ENCODE peak calls at places on chromosome 5, in five cellular contexts. One of them, this sample, is unnamed.
A peak's percentile ranks its signal among the peaks of the same experiment; 100 is the strongest.

GRCh38 chr5:134073404-134073803 is 41.1 kb upstream of the TCF7 start:
- DNase-seq in mesenchymal stem cell: no peak
- DNase-seq in H1: no peak
- DNase-seq in H9: no peak
- DNase-seq in trophoblast cell: no peak
- DNase-seq in this sample: no peak

GRCh38 chr5:10199700-10200099 is 50.0 kb downstream of the ATPSCKMT start:
- DNase-seq in trophoblast cell: no peak
- DNase-seq in H1: no peak
- DNase-seq in H9: no peak
- DNase-seq in mesenchymal stem cell: no peak
- DNase-seq in this sample: no peak

GRCh38 chr5:56950626-56951130 is 1.2 kb downstream of the MIER3 start:
- DNase-seq in H9: peak; percentile 67
- DNase-seq in mesenchymal stem cell: peak; percentile 80
- DNase-seq in trophoblast cell: peak; percentile 31
- DNase-seq in H1: no peak
- DNase-seq in this sample: peak; percentile 27

GRCh38 chr5:107966216-107966615 is 295.5 kb upstream of the EFNA5 start:
- DNase-seq in mesenchymal stem cell: no peak
- DNase-seq in H1: no peak
- DNase-seq in H9: no peak
- DNase-seq in trophoblast cell: no peak
- DNase-seq in this sample: no peak

GRCh38 chr5:171956314-171956713 is 50.1 kb downstream of the FBXW11 start:
- DNase-seq in H1: no peak
- DNase-seq in mesenchymal stem cell: no peak
- DNase-seq in H9: no peak
- DNase-seq in trophoblast cell: no peak
- DNase-seq in this sample: no peak

GRCh38 chr5:76403713-76403962 is 553 bp downstream of the IQGAP2 start:
- DNase-seq in H1: no peak
- DNase-seq in trophoblast cell: no peak
- DNase-seq in H9: no peak
- DNase-seq in mesenchymal stem cell: no peak
- DNase-seq in this sample: peak; percentile 61

GRCh38 chr5:39191216-39191615 is 28.1 kb downstream of the FYB1 start:
- DNase-seq in mesenchymal stem cell: no peak
- DNase-seq in H1: no peak
- DNase-seq in H9: no peak
- DNase-seq in trophoblast cell: no peak
- DNase-seq in this sample: no peak

GRCh38 chr5:173303878-173304590 is 24.2 kb downstream of the STC2 start:
- DNase-seq in trophoblast cell: no peak
- DNase-seq in mesenchymal stem cell: peak; percentile 74
- DNase-seq in H1: no peak
- DNase-seq in H9: peak; percentile 89
- DNase-seq in this sample: no peak

GRCh38 chr5:14665110-14665822 is 748 bp downstream of the OTULIN start:
- DNase-seq in mesenchymal stem cell: peak; percentile 41
- DNase-seq in trophoblast cell: no peak
- DNase-seq in H9: peak; percentile 48
- DNase-seq in H1: no peak
- DNase-seq in this sample: peak; percentile 26

GRCh38 chr5:18534119-18534518 is 899.9 kb downstream of the TAF11L14 start:
- DNase-seq in H1: peak; percentile 46
- DNase-seq in mesenchymal stem cell: no peak
- DNase-seq in H9: peak; percentile 67
- DNase-seq in trophoblast cell: no peak
- DNase-seq in this sample: no peak

GRCh38 chr5:172294831-172295230 is 11.3 kb upstream of the UBTD2 start:
- DNase-seq in trophoblast cell: no peak
- DNase-seq in H1: no peak
- DNase-seq in mesenchymal stem cell: no peak
- DNase-seq in H9: no peak
- DNase-seq in this sample: no peak

GRCh38 chr5:54363669-54364068 is 53.3 kb upstream of the ARL15 start:
- DNase-seq in H1: no peak
- DNase-seq in mesenchymal stem cell: no peak
- DNase-seq in H9: no peak
- DNase-seq in trophoblast cell: no peak
- DNase-seq in this sample: no peak

GRCh38 chr5:995318-995717 is 13.3 kb upstream of the NKD2 start:
- DNase-seq in H9: no peak
- DNase-seq in H1: no peak
- DNase-seq in mesenchymal stem cell: no peak
- DNase-seq in trophoblast cell: no peak
- DNase-seq in this sample: no peak

GRCh38 chr5:98214240-98215051 is 559.0 kb upstream of the RGMB start:
- DNase-seq in H9: no peak
- DNase-seq in mesenchymal stem cell: no peak
- DNase-seq in trophoblast cell: no peak
- DNase-seq in H1: no peak
- DNase-seq in this sample: no peak

GRCh38 chr5:53368516-53368915 is 111.9 kb upstream of the FST start:
- DNase-seq in H9: no peak
- DNase-seq in trophoblast cell: no peak
- DNase-seq in mesenchymal stem cell: peak; percentile 73
- DNase-seq in H1: no peak
- DNase-seq in this sample: no peak

GRCh38 chr5:45408067-45408466 is 288.1 kb downstream of the HCN1 start:
- DNase-seq in H1: no peak
- DNase-seq in trophoblast cell: no peak
- DNase-seq in H9: no peak
- DNase-seq in mesenchymal stem cell: no peak
- DNase-seq in this sample: no peak

GRCh38 chr5:155064580-155064979 is 51.0 kb downstream of the KIF4B start:
- DNase-seq in H1: no peak
- DNase-seq in H9: no peak
- DNase-seq in mesenchymal stem cell: no peak
- DNase-seq in trophoblast cell: no peak
- DNase-seq in this sample: no peak

GRCh38 chr5:177362102-177362868 is 4.6 kb downstream of the RGS14 start:
- DNase-seq in mesenchymal stem cell: no peak
- DNase-seq in trophoblast cell: no peak
- DNase-seq in H1: no peak
- DNase-seq in H9: no peak
- DNase-seq in this sample: no peak

GRCh38 chr5:33679791-33680190 is 212.0 kb downstream of the ADAMTS12 start:
- DNase-seq in mesenchymal stem cell: peak; percentile 33
- DNase-seq in trophoblast cell: no peak
- DNase-seq in H1: no peak
- DNase-seq in H9: no peak
- DNase-seq in this sample: no peak

GRCh38 chr5:56760723-56761122 is 54.6 kb upstream of the MAP3K1 start:
- DNase-seq in H1: no peak
- DNase-seq in H9: no peak
- DNase-seq in mesenchymal stem cell: no peak
- DNase-seq in trophoblast cell: no peak
- DNase-seq in this sample: peak; percentile 15

GRCh38 chr5:14167211-14167845 is 24.2 kb downstream of the TRIO start:
- DNase-seq in H9: no peak
- DNase-seq in mesenchymal stem cell: peak; percentile 76
- DNase-seq in trophoblast cell: no peak
- DNase-seq in H1: no peak
- DNase-seq in this sample: no peak

GRCh38 chr5:149860801-149861322 is 83.7 kb downstream of the PDE6A start:
- DNase-seq in H1: peak; percentile 34
- DNase-seq in trophoblast cell: no peak
- DNase-seq in H9: no peak
- DNase-seq in mesenchymal stem cell: no peak
- DNase-seq in this sample: no peak

GRCh38 chr5:132459031-132459982 is 31.3 kb downstream of the IRF1 start:
- DNase-seq in mesenchymal stem cell: peak; percentile 89
- DNase-seq in H9: no peak
- DNase-seq in trophoblast cell: no peak
- DNase-seq in H1: no peak
- DNase-seq in this sample: no peak

GRCh38 chr5:149405550-149406202 is 26.6 kb upstream of the IL17B start:
- DNase-seq in mesenchymal stem cell: peak; percentile 59
- DNase-seq in trophoblast cell: no peak
- DNase-seq in H9: no peak
- DNase-seq in H1: no peak
- DNase-seq in this sample: no peak

GRCh38 chr5:128082551-128083032 is 974 bp upstream of the SLC12A2 start:
- DNase-seq in H9: no peak
- DNase-seq in H1: no peak
- DNase-seq in trophoblast cell: no peak
- DNase-seq in mesenchymal stem cell: no peak
- DNase-seq in this sample: no peak

GRCh38 chr5:175104682-175105081 is 339.3 kb downstream of the DRD1 start:
- DNase-seq in H1: no peak
- DNase-seq in trophoblast cell: no peak
- DNase-seq in mesenchymal stem cell: no peak
- DNase-seq in H9: no peak
- DNase-seq in this sample: no peak

DNA sequence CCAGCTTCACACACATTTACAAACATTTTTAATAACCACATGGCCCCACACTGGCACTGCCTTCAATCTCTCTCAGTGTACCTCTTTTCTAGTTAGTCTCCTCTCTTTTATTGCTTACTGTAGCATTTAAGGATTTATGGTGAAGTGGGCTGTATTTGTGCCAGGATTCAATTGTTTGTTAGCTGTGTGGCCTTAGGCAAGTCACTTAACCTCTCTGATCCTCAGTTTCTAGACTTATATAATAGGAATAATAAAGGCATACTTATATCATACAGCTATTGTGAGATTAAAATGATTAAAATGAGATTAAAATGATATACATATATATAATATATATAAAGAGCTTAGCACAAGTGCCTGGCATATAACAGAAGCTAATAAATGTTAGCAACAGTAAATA is 6.4 kb downstream of the SH3RF2 start:
- DNase-seq in trophoblast cell: no peak
- DNase-seq in H1: no peak
- DNase-seq in H9: no peak
- DNase-seq in mesenchymal stem cell: no peak
- DNase-seq in this sample: no peak
- H3K4me1 ChIP-seq in trophoblast cell: peaks cover 13% of the 10 kb centered on the region
- H3K4me1 ChIP-seq in H1: peaks cover 5% of the 10 kb centered on the region
- H3K4me1 ChIP-seq in H9: peaks cover 8% of the 10 kb centered on the region
- H3K4me1 ChIP-seq in mesenchymal stem cell: peaks cover 7% of the 10 kb centered on the region
- H3K4me1 ChIP-seq in this sample: peaks cover 16% of the 10 kb centered on the region

GRCh38 chr5:67732471-67732870 is 483.1 kb upstream of the PIK3R1 start:
- DNase-seq in mesenchymal stem cell: no peak
- DNase-seq in H9: no peak
- DNase-seq in H1: no peak
- DNase-seq in trophoblast cell: no peak
- DNase-seq in this sample: no peak

GRCh38 chr5:67725591-67725990 is 490.0 kb upstream of the PIK3R1 start:
- DNase-seq in H9: no peak
- DNase-seq in mesenchymal stem cell: no peak
- DNase-seq in H1: no peak
- DNase-seq in trophoblast cell: no peak
- DNase-seq in this sample: no peak

GRCh38 chr5:67732921-67733320 is 482.6 kb upstream of the PIK3R1 start:
- DNase-seq in H9: no peak
- DNase-seq in H1: no peak
- DNase-seq in mesenchymal stem cell: no peak
- DNase-seq in trophoblast cell: no peak
- DNase-seq in this sample: no peak

GRCh38 chr5:67731886-67732285 is 483.7 kb upstream of the PIK3R1 start:
- DNase-seq in H1: no peak
- DNase-seq in mesenchymal stem cell: no peak
- DNase-seq in H9: no peak
- DNase-seq in trophoblast cell: no peak
- DNase-seq in this sample: no peak

DNA sequence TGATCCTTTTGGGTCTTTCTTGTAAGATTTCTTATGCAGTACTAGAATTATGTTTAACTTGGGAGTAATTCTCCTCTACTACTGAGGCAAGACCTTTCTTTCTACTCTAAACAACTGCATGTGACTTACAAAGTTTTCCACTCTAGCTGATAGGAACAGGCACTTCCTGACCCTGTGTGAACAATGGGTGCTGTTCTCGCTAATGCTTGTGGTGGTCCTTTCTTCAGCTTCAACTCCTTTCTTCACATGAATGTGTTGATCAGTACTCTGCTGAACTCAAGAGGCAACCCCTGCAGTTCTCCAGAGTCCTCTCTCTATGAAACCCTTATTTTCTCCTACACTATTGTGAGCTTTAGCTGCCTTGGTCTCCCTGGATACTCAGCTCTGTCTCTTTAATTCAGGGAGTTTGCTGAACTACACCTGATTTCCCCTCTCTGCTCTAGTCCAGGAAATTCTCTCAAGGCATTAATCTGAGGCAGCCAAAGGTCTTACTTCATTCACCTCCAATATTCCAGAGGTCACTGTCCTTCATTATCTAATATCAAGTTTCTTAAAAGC is 484.6 kb upstream of the PIK3R1 start:
- DNase-seq in H9: no peak
- DNase-seq in trophoblast cell: no peak
- DNase-seq in mesenchymal stem cell: no peak
- DNase-seq in H1: no peak
- DNase-seq in this sample: no peak
- H2BK12ac ChIP-seq in H9: no peak overlapping the region
- H2BK12ac ChIP-seq in trophoblast cell: no peak overlapping the region
- H2BK12ac ChIP-seq in mesenchymal stem cell: no peak overlapping the region
- H2BK12ac ChIP-seq in H1: no peak overlapping the region
- H2BK12ac ChIP-seq in this sample: no peak overlapping the region

DNA sequence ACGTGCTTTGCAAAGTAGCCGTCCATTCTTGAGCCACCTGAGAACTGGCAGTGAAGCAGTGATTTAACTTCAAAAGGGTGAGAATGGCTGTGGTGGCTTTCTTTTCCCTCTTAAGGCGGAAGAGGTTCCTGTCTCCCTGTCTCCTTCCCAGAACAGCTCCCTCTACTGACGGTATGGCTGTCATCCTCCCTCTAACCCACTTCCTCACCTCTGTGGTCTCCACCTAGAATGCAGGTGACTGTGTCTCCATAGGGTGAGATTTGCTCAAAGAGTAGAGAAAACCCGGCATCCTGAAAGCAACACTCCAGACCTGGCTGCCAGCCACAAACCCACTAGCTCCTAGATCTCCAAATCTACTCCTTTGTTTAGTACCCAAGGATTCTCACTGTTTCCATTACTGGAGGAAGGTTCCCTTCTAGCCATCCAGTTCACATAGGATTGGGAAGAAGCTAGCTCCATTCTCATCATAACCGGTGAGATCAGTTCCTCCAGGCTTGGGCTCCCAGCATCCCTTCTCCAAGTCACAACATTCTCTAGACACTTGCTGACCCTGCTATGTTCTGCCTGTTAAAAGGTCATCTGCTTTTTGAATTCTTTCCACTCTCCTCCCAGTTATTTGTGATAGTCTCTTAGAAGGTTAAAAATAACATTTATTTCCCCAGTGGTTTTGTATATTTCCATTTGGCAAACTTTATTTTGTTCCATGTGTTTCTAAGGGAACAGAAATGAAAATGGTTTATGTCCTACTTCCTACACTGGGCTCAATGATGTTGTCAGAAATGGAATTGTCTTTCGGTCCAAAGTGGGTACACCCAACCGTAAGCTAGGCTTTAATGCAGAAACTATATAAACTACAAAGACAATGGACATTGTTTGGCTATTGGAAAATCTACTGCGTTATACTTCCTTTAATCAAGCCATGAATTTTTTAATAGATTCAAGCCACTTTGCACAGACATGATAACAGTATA is 269.4 kb downstream of the CWC27 start:
- DNase-seq in H1: peak; percentile 44
- DNase-seq in trophoblast cell: no peak
- DNase-seq in mesenchymal stem cell: peak; percentile 22
- DNase-seq in H9: peak; percentile 82
- DNase-seq in this sample: no peak
- H3K4me1 ChIP-seq in H1: peaks cover 3% of the 10 kb centered on the region
- H3K4me1 ChIP-seq in trophoblast cell: peaks cover 27% of the 10 kb centered on the region
- H3K4me1 ChIP-seq in mesenchymal stem cell: peaks cover 8% of the 10 kb centered on the region
- H3K4me1 ChIP-seq in H9: peaks cover 3% of the 10 kb centered on the region
- H3K4me1 ChIP-seq in this sample: peaks cover 2% of the 10 kb centered on the region

GRCh38 chr5:117803533-117803932 is 1184.8 kb downstream of the DTWD2 start:
- DNase-seq in H9: no peak
- DNase-seq in mesenchymal stem cell: peak; percentile 83
- DNase-seq in trophoblast cell: peak; percentile 50
- DNase-seq in H1: no peak
- DNase-seq in this sample: no peak
- H2BK12ac ChIP-seq in H9: no peak overlapping the region
- H2BK12ac ChIP-seq in mesenchymal stem cell: no peak overlapping the region
- H2BK12ac ChIP-seq in trophoblast cell: no peak overlapping the region
- H2BK12ac ChIP-seq in H1: no peak overlapping the region
- H2BK12ac ChIP-seq in this sample: no peak overlapping the region